ENCODE peak calls at places on chromosomes 12 and 14, in ten cellular contexts. One of them, this sample, is unnamed.

GRCh38 chr14:21440857-21441256 is 15.1 kb downstream of the CHD8 start:
- DNase-seq in Peyer's patch: no peak
- DNase-seq in tibial artery: no peak
- DNase-seq in transverse colon: no peak
- DNase-seq in cardiac muscle cell: no peak
- DNase-seq in neural progenitor cell: no peak
- DNase-seq in upper lobe of left lung: no peak
- DNase-seq in body of pancreas: no peak
- DNase-seq in thyroid gland: no peak
- DNase-seq in lung: no peak
- DNase-seq in this sample: no peak

GRCh38 chr12:27337376-27337775 is 4.7 kb downstream of the BMAL2 start:
- DNase-seq in upper lobe of left lung: no peak
- DNase-seq in tibial artery: no peak
- DNase-seq in transverse colon: no peak
- DNase-seq in body of pancreas: no peak
- DNase-seq in lung: no peak
- DNase-seq in neural progenitor cell: no peak
- DNase-seq in thyroid gland: no peak
- DNase-seq in Peyer's patch: no peak
- DNase-seq in cardiac muscle cell: no peak
- DNase-seq in this sample: no peak

GRCh38 chr12:132404956-132405741 is 75.8 kb upstream of the GALNT9 start:
- DNase-seq in lung: no peak
- DNase-seq in cardiac muscle cell: no peak
- DNase-seq in upper lobe of left lung: no peak
- DNase-seq in Peyer's patch: no peak
- DNase-seq in thyroid gland: no peak
- DNase-seq in body of pancreas: no peak
- DNase-seq in neural progenitor cell: no peak
- DNase-seq in transverse colon: no peak
- DNase-seq in tibial artery: no peak
- DNase-seq in this sample: peak; percentile 34

GRCh38 chr14:89190779-89191513 is 226.1 kb downstream of the FOXN3 start:
- DNase-seq in lung: no peak
- DNase-seq in neural progenitor cell: peak; percentile 59
- DNase-seq in Peyer's patch: no peak
- DNase-seq in tibial artery: no peak
- DNase-seq in thyroid gland: no peak
- DNase-seq in cardiac muscle cell: no peak
- DNase-seq in transverse colon: no peak
- DNase-seq in upper lobe of left lung: no peak
- DNase-seq in body of pancreas: no peak
- DNase-seq in this sample: no peak

GRCh38 chr12:128783129-128783574 is 40.6 kb downstream of the SLC15A4 start:
- DNase-seq in thyroid gland: no peak
- DNase-seq in Peyer's patch: no peak
- DNase-seq in cardiac muscle cell: no peak
- DNase-seq in upper lobe of left lung: no peak
- DNase-seq in neural progenitor cell: no peak
- DNase-seq in body of pancreas: no peak
- DNase-seq in lung: no peak
- DNase-seq in tibial artery: no peak
- DNase-seq in transverse colon: no peak
- DNase-seq in this sample: no peak

GRCh38 chr12:107134558-107134957 is 41.2 kb upstream of the CRY1 start:
- DNase-seq in body of pancreas: no peak
- DNase-seq in neural progenitor cell: peak; percentile 40
- DNase-seq in tibial artery: no peak
- DNase-seq in thyroid gland: no peak
- DNase-seq in lung: no peak
- DNase-seq in Peyer's patch: no peak
- DNase-seq in upper lobe of left lung: no peak
- DNase-seq in cardiac muscle cell: no peak
- DNase-seq in transverse colon: no peak
- DNase-seq in this sample: no peak

GRCh38 chr14:85731198-85731597 is 201.3 kb downstream of the FLRT2 start:
- DNase-seq in upper lobe of left lung: no peak
- DNase-seq in transverse colon: no peak
- DNase-seq in tibial artery: no peak
- DNase-seq in body of pancreas: no peak
- DNase-seq in neural progenitor cell: no peak
- DNase-seq in Peyer's patch: no peak
- DNase-seq in thyroid gland: no peak
- DNase-seq in lung: peak; percentile 30
- DNase-seq in cardiac muscle cell: no peak
- DNase-seq in this sample: peak; percentile 11

GRCh38 chr12:115233891-115234543 is 550.0 kb upstream of the TBX3 start:
- DNase-seq in transverse colon: no peak
- DNase-seq in upper lobe of left lung: no peak
- DNase-seq in Peyer's patch: no peak
- DNase-seq in lung: no peak
- DNase-seq in neural progenitor cell: peak; percentile 31
- DNase-seq in thyroid gland: no peak
- DNase-seq in tibial artery: no peak
- DNase-seq in cardiac muscle cell: peak; percentile 42
- DNase-seq in body of pancreas: no peak
- DNase-seq in this sample: no peak

GRCh38 chr14:98290596-98290995 is 981.4 kb downstream of the BCL11B start:
- DNase-seq in neural progenitor cell: no peak
- DNase-seq in thyroid gland: no peak
- DNase-seq in body of pancreas: no peak
- DNase-seq in cardiac muscle cell: no peak
- DNase-seq in transverse colon: no peak
- DNase-seq in upper lobe of left lung: no peak
- DNase-seq in Peyer's patch: no peak
- DNase-seq in tibial artery: no peak
- DNase-seq in lung: no peak
- DNase-seq in this sample: no peak

GRCh38 chr14:34359423-34360120 is 102.5 kb downstream of the SPTSSA start:
- DNase-seq in body of pancreas: no peak
- DNase-seq in upper lobe of left lung: no peak
- DNase-seq in transverse colon: peak; percentile 29
- DNase-seq in Peyer's patch: no peak
- DNase-seq in tibial artery: no peak
- DNase-seq in cardiac muscle cell: peak; percentile 21
- DNase-seq in thyroid gland: no peak
- DNase-seq in lung: no peak
- DNase-seq in neural progenitor cell: peak; percentile 5
- DNase-seq in this sample: peak; percentile 55

GRCh38 chr12:89760783-89761182 is 52.1 kb upstream of the ATP2B1 start:
- DNase-seq in tibial artery: no peak
- DNase-seq in lung: no peak
- DNase-seq in neural progenitor cell: no peak
- DNase-seq in transverse colon: no peak
- DNase-seq in upper lobe of left lung: no peak
- DNase-seq in Peyer's patch: no peak
- DNase-seq in body of pancreas: no peak
- DNase-seq in thyroid gland: no peak
- DNase-seq in cardiac muscle cell: no peak
- DNase-seq in this sample: no peak

GRCh38 chr12:108594960-108595710 is 2.7 kb downstream of the TMEM119 start:
- DNase-seq in body of pancreas: no peak
- DNase-seq in tibial artery: no peak
- DNase-seq in thyroid gland: no peak
- DNase-seq in lung: no peak
- DNase-seq in cardiac muscle cell: no peak
- DNase-seq in transverse colon: no peak
- DNase-seq in neural progenitor cell: no peak
- DNase-seq in upper lobe of left lung: no peak
- DNase-seq in Peyer's patch: no peak
- DNase-seq in this sample: no peak

GRCh38 chr14:49623941-49624806 is 3.6 kb downstream of the MGAT2 start:
- DNase-seq in body of pancreas: no peak
- DNase-seq in tibial artery: no peak
- DNase-seq in neural progenitor cell: no peak
- DNase-seq in Peyer's patch: no peak
- DNase-seq in cardiac muscle cell: no peak
- DNase-seq in transverse colon: peak; percentile 19
- DNase-seq in thyroid gland: no peak
- DNase-seq in lung: no peak
- DNase-seq in upper lobe of left lung: no peak
- DNase-seq in this sample: no peak

GRCh38 chr14:49621114-49621881 is 699 bp downstream of the MGAT2 start:
- DNase-seq in cardiac muscle cell: no peak
- DNase-seq in body of pancreas: peak; percentile 59
- DNase-seq in neural progenitor cell: peak; percentile 79
- DNase-seq in thyroid gland: peak; percentile 67
- DNase-seq in tibial artery: peak; percentile 87
- DNase-seq in transverse colon: peak; percentile 75
- DNase-seq in upper lobe of left lung: peak; percentile 78
- DNase-seq in Peyer's patch: peak; percentile 66
- DNase-seq in lung: peak; percentile 70
- DNase-seq in this sample: peak; percentile 89

GRCh38 chr14:49620182-49621113 is at the start of the genes MGAT2 and RPL36AL:
- DNase-seq in cardiac muscle cell: peak; percentile 97
- DNase-seq in neural progenitor cell: peak; percentile 99
- DNase-seq in thyroid gland: peak; percentile 98
- DNase-seq in upper lobe of left lung: peak; percentile 98
- DNase-seq in Peyer's patch: peak; percentile 95
- DNase-seq in body of pancreas: peak; percentile 98
- DNase-seq in tibial artery: peak; percentile 99
- DNase-seq in transverse colon: peak; percentile 99
- DNase-seq in lung: peak; percentile 99
- DNase-seq in this sample: peak; percentile 99

GRCh38 chr14:49622022-49622607 is 1.5 kb downstream of the MGAT2 start:
- DNase-seq in thyroid gland: no peak
- DNase-seq in body of pancreas: no peak
- DNase-seq in upper lobe of left lung: no peak
- DNase-seq in lung: peak; percentile 19
- DNase-seq in cardiac muscle cell: no peak
- DNase-seq in transverse colon: no peak
- DNase-seq in tibial artery: no peak
- DNase-seq in Peyer's patch: no peak
- DNase-seq in neural progenitor cell: no peak
- DNase-seq in this sample: no peak

DNA sequence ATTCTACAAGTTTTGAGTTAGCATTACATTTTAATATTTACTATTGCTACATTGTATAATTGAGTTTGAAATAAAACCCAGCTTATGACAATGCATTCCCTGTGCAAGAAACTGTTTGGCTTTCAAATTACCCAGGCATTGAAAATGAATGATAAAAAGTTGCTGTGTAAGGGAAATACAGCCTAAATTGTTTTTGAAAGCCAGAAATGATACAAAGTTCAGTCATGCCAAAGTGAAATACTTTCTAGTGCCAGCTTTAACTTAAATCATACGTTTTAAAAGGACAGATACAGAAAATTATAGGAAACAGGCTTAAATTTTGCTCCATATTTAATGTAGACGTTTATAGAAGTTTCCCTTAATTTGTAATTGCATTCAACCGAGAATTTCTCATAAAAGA is 2.8 kb downstream of the MGAT2 start:
- DNase-seq in lung: no peak
- DNase-seq in tibial artery: no peak
- DNase-seq in neural progenitor cell: no peak
- DNase-seq in body of pancreas: no peak
- DNase-seq in upper lobe of left lung: no peak
- DNase-seq in cardiac muscle cell: no peak
- DNase-seq in thyroid gland: no peak
- DNase-seq in transverse colon: no peak
- DNase-seq in Peyer's patch: no peak
- DNase-seq in this sample: no peak
- H3K4me3 ChIP-seq in lung: no peak overlapping the region
- H3K4me3 ChIP-seq in tibial artery: no peak overlapping the region
- H3K4me3 ChIP-seq in neural progenitor cell: no peak overlapping the region
- H3K4me3 ChIP-seq in body of pancreas: peak overlapping the region; percentile 14
- H3K4me3 ChIP-seq in upper lobe of left lung: no peak overlapping the region
- H3K4me3 ChIP-seq in cardiac muscle cell: no peak overlapping the region
- H3K4me3 ChIP-seq in thyroid gland: no peak overlapping the region
- H3K4me3 ChIP-seq in transverse colon: no peak overlapping the region
- H3K4me3 ChIP-seq in Peyer's patch: peak overlapping the region; percentile 93
- H3K4me3 ChIP-seq in this sample: no peak overlapping the region

GRCh38 chr12:6370994-6371754 is 4.2 kb downstream of the SCNN1A start:
- DNase-seq in neural progenitor cell: peak; percentile 81
- DNase-seq in upper lobe of left lung: peak; percentile 88
- DNase-seq in tibial artery: no peak
- DNase-seq in lung: peak; percentile 79
- DNase-seq in Peyer's patch: no peak
- DNase-seq in body of pancreas: peak; percentile 78
- DNase-seq in cardiac muscle cell: no peak
- DNase-seq in thyroid gland: peak; percentile 89
- DNase-seq in transverse colon: peak; percentile 84
- DNase-seq in this sample: peak; percentile 85
- TF ChIP-seq CTCF in neural progenitor cell: peak; percentile 36
- TF ChIP-seq CTCF in upper lobe of left lung: no peak
- TF ChIP-seq CTCF in tibial artery: no peak
- TF ChIP-seq CTCF in lung: no peak
- TF ChIP-seq CTCF in Peyer's patch: no peak
- TF ChIP-seq CTCF in body of pancreas: peak; percentile 29
- TF ChIP-seq CTCF in cardiac muscle cell: peak; percentile 23
- TF ChIP-seq CTCF in thyroid gland: peak; percentile 20
- TF ChIP-seq CTCF in transverse colon: no peak
- TF ChIP-seq CTCF in this sample: no peak

GRCh38 chr14:104681689-104682074 is 7.7 kb upstream of the INF2 start:
- DNase-seq in transverse colon: peak; percentile 92
- DNase-seq in tibial artery: peak; percentile 96
- DNase-seq in thyroid gland: peak; percentile 56
- DNase-seq in body of pancreas: peak; percentile 89
- DNase-seq in Peyer's patch: peak; percentile 30
- DNase-seq in cardiac muscle cell: peak; percentile 80
- DNase-seq in lung: peak; percentile 84
- DNase-seq in upper lobe of left lung: peak; percentile 82
- DNase-seq in neural progenitor cell: peak; percentile 81
- DNase-seq in this sample: peak; percentile 93
- H3K4me1 ChIP-seq in transverse colon: peaks cover 58% of the 10 kb centered on the region
- H3K4me1 ChIP-seq in tibial artery: peaks cover 60% of the 10 kb centered on the region
- H3K4me1 ChIP-seq in thyroid gland: peaks cover 32% of the 10 kb centered on the region
- H3K4me1 ChIP-seq in body of pancreas: peaks cover 46% of the 10 kb centered on the region
- H3K4me1 ChIP-seq in Peyer's patch: peaks cover 58% of the 10 kb centered on the region
- H3K4me1 ChIP-seq in cardiac muscle cell: peaks cover 50% of the 10 kb centered on the region
- H3K4me1 ChIP-seq in lung: peaks cover 12% of the 10 kb centered on the region
- H3K4me1 ChIP-seq in upper lobe of left lung: peaks cover 57% of the 10 kb centered on the region
- H3K4me1 ChIP-seq in neural progenitor cell: peaks cover 48% of the 10 kb centered on the region
- H3K4me1 ChIP-seq in this sample: peaks cover 59% of the 10 kb centered on the region

GRCh38 chr14:58635041-58635440 is 2.7 kb upstream of the DACT1 start:
- DNase-seq in Peyer's patch: no peak
- DNase-seq in upper lobe of left lung: no peak
- DNase-seq in tibial artery: no peak
- DNase-seq in lung: no peak
- DNase-seq in transverse colon: no peak
- DNase-seq in body of pancreas: no peak
- DNase-seq in cardiac muscle cell: no peak
- DNase-seq in thyroid gland: no peak
- DNase-seq in neural progenitor cell: no peak
- DNase-seq in this sample: no peak
- H3K4me3 ChIP-seq in Peyer's patch: no peak overlapping the region
- H3K4me3 ChIP-seq in upper lobe of left lung: no peak overlapping the region
- H3K4me3 ChIP-seq in tibial artery: peak overlapping the region; percentile 10
- H3K4me3 ChIP-seq in lung: no peak overlapping the region
- H3K4me3 ChIP-seq in transverse colon: no peak overlapping the region
- H3K4me3 ChIP-seq in body of pancreas: no peak overlapping the region
- H3K4me3 ChIP-seq in cardiac muscle cell: peak overlapping the region; percentile 0
- H3K4me3 ChIP-seq in thyroid gland: no peak overlapping the region
- H3K4me3 ChIP-seq in neural progenitor cell: no peak overlapping the region
- H3K4me3 ChIP-seq in this sample: no peak overlapping the region